ENCODE peak calls at places on chromosomes 16 and 17, in nine cellular contexts. R is NCI-H1048; M is hepatic stellate cell; V is NCI-H2081 treated with DMSO at 0.1 percent for 48 hours; U is stimulated activated CD8-positive, alpha-beta memory T cell treated with anti-CD3 and anti-CD28 coated beads, Interleukin-7, amount 100 ng/mL, for 1 hour; H is stomach; C is OCI-LY7; J is AG08395; F is nucleus accumbens. L is an unnamed sample.

GRCh38 chr16:49653577-49653976 is 202.3 kb downstream of the ZNF423 start:
- DNase-seq in R (no peak), H (no peak), J (peak), C (no peak), U (no peak), V (no peak), F (no peak), M (no peak), L (no peak)

GRCh38 chr17:82013341-82013740 is 9.3 kb downstream of the CENPX start:
- DNase-seq in H (no peak), V (no peak), J (peak), C (no peak), R (no peak), M (no peak), F (no peak), U (no peak), L (no peak)

GRCh38 chr17:18005496-18005895 is 32.8 kb downstream of the DRC3 start:
- DNase-seq in U (no peak), V (no peak), F (no peak), R (no peak), J (no peak), H (no peak), M (no peak), C (no peak), L (no peak)

GRCh38 chr16:27169511-27170071 is 33.7 kb upstream of the KDM8 start:
- DNase-seq in V (no peak), U (peak), F (no peak), H (peak), J (peak), C (peak), R (no peak), M (peak), L (no peak)

GRCh38 chr17:27551701-27552466 is 79.1 kb upstream of the LGALS9 start:
- DNase-seq in H (no peak), C (no peak), U (no peak), J (no peak), V (no peak), M (no peak), F (no peak), R (no peak), L (no peak)

GRCh38 chr17:28758411-28759121 is 14.8 kb downstream of the TRAF4 start:
- DNase-seq in V (no peak), F (no peak), C (no peak), H (no peak), R (no peak), U (no peak), J (no peak), M (no peak), L (no peak)

GRCh38 chr16:27847030-27847550 is 216.4 kb downstream of the GSG1L start:
- DNase-seq in U (no peak), M (no peak), F (no peak), J (no peak), C (no peak), R (no peak), H (peak), V (no peak), L (no peak)

GRCh38 chr17:44541884-44542581 is 15.3 kb upstream of the FZD2 start:
- DNase-seq in C (peak), M (no peak), H (no peak), V (no peak), R (no peak), U (no peak), F (no peak), J (no peak), L (no peak)

GRCh38 chr17:45230787-45231480 is 9.2 kb downstream of the FMNL1 start:
- DNase-seq in H (no peak), V (no peak), C (no peak), R (no peak), U (no peak), F (no peak), J (peak), M (peak), L (no peak)

L was measured in cerebellar nuclear complex.